ENCODE peak calls at places on chromosomes 13 and 19, in ten cellular contexts. V, I, R, A, W, H, U, S, Z and P are unnamed samples.

GRCh38 chr13:46676378-46676725 is 120.6 kb downstream of the ESD start:
- DNase-seq in A (no peak), U (no peak), Z (no peak), I (no peak), W (no peak), H (no peak), S (no peak), R (no peak), V (no peak), P (no peak)

GRCh38 chr19:45592366-45592765 is 7.8 kb upstream of the OPA3 start:
- DNase-seq in S (peak; percentile 73), I (no peak), V (no peak), U (no peak), W (no peak), Z (no peak), A (no peak), R (no peak), H (no peak), P (no peak)

GRCh38 chr13:112346173-112346898 is 29.8 kb upstream of the SPACA7 start:
- DNase-seq in U (peak; percentile 43), R (no peak), H (no peak), I (no peak), A (no peak), S (peak; percentile 6), V (no peak), W (no peak), Z (peak; percentile 66), P (no peak)

GRCh38 chr13:80048802-80049201 is 292.1 kb downstream of the SPRY2 start:
- DNase-seq in W (peak; percentile 85), R (no peak), U (peak; percentile 74), S (peak; percentile 99), V (peak; percentile 91), I (peak; percentile 47), A (peak; percentile 77), H (peak; percentile 47), Z (peak; percentile 92), P (peak; percentile 92)

GRCh38 chr13:111531505-111531904 is 211.1 kb downstream of the TEX29 start:
- DNase-seq in A (no peak), W (no peak), I (peak; percentile 53), U (peak; percentile 11), S (peak; percentile 10), Z (peak; percentile 28), V (no peak), H (no peak), R (no peak), P (peak; percentile 65)

GRCh38 chr19:29551774-29552173 is 26.0 kb downstream of the VSTM2B start:
- DNase-seq in U (no peak), V (no peak), R (no peak), W (no peak), Z (no peak), A (no peak), S (no peak), H (no peak), I (no peak), P (no peak)

GRCh38 chr13:50081106-50081898 is 66.1 kb downstream of the KCNRG start:
- DNase-seq in A (no peak), U (peak; percentile 76), S (no peak), H (peak; percentile 37), Z (peak; percentile 41), I (peak; percentile 46), V (no peak), R (no peak), W (peak; percentile 49), P (no peak)

GRCh38 chr13:53821632-53822031 is 793.0 kb downstream of the OLFM4 start:
- DNase-seq in A (no peak), R (no peak), I (no peak), V (no peak), H (no peak), U (no peak), W (no peak), Z (no peak), S (no peak), P (no peak)

GRCh38 chr13:50352720-50353491 is 337.7 kb downstream of the KCNRG start:
- DNase-seq in S (no peak), W (no peak), U (no peak), V (no peak), H (no peak), I (no peak), R (no peak), A (no peak), Z (peak; percentile 27), P (no peak)

GRCh38 chr19:49570138-49570856 is 10.1 kb downstream of the NOSIP start:
- DNase-seq in A (no peak), R (peak; percentile 82), Z (peak; percentile 78), U (peak; percentile 91), S (peak; percentile 65), H (peak; percentile 54), V (no peak), W (peak; percentile 53), I (peak; percentile 74), P (peak; percentile 64)

GRCh38 chr19:57803594-57804325 is 11.0 kb downstream of the ZNF552 start:
- DNase-seq in S (peak; percentile 87), A (no peak), I (no peak), W (peak; percentile 35), U (peak; percentile 36), R (no peak), H (peak; percentile 64), Z (peak; percentile 71), V (peak; percentile 77), P (no peak)

GRCh38 chr13:91017031-91017668 is 330.3 kb upstream of the MIR17HG start:
- DNase-seq in A (no peak), W (peak; percentile 27), S (peak; percentile 73), U (peak; percentile 50), R (no peak), V (no peak), I (peak; percentile 38), Z (peak; percentile 8), H (peak; percentile 45), P (peak; percentile 23)

GRCh38 chr13:49066856-49067255 is 91.1 kb downstream of the FNDC3A start:
- DNase-seq in V (no peak), W (no peak), H (no peak), U (no peak), A (no peak), Z (no peak), I (no peak), R (no peak), S (no peak), P (no peak)